ENCODE peak calls at places on chromosome 4, in eight cellular contexts. X is mesenchymal stem cell, V is RPMI7951, L is neural crest cell, N is NCI-H1930, C is PC-9, M is NCI-H1417 treated with DMSO at 0.1 percent for 48 hours, G is NCI-H69. O is an unnamed sample.

GRCh38 chr4:25068386-25068785 is 37.6 kb upstream of the LGI2 start:
- DNase-seq in X (no peak), V (no peak), L (no peak), N (no peak), C (no peak), M (no peak), G (peak; percentile 8), O (no peak)

GRCh38 chr4:14841801-14842748 is 160.2 kb upstream of the CPEB2 start:
- DNase-seq in X (peak; percentile 28), V (peak; percentile 44), L (no peak), N (no peak), C (no peak), M (no peak), G (peak; percentile 67), O (no peak)

GRCh38 chr4:186342582-186342981 is 76.6 kb downstream of the F11 start:
- DNase-seq in X (no peak), V (no peak), L (no peak), N (no peak), C (no peak), M (no peak), G (no peak), O (no peak)

GRCh38 chr4:10088135-10089010 is 28.2 kb downstream of the WDR1 start:
- DNase-seq in X (no peak), V (no peak), L (no peak), N (no peak), C (no peak), M (no peak), G (no peak), O (no peak)

GRCh38 chr4:157265281-157265680 is 44.8 kb downstream of the GRIA2 start:
- DNase-seq in X (no peak), V (no peak), L (no peak), N (no peak), C (no peak), M (no peak), G (peak; percentile 89), O (no peak)

GRCh38 chr4:3176625-3177229 is 72.2 kb upstream of the MSANTD1 start:
- DNase-seq in X (no peak), V (no peak), L (no peak), N (no peak), C (no peak), M (no peak), G (peak; percentile 91), O (no peak)

GRCh38 chr4:25703731-25704388 is 48.2 kb downstream of the SLC34A2 start:
- DNase-seq in X (no peak), V (peak; percentile 23), L (no peak), N (no peak), C (no peak), M (no peak), G (no peak), O (no peak)

GRCh38 chr4:7539659-7540058 is 104.9 kb upstream of the PSAPL1 start:
- DNase-seq in X (no peak), V (peak; percentile 79), L (peak; percentile 7), N (no peak), C (peak; percentile 56), M (no peak), G (peak; percentile 66), O (no peak)

GRCh38 chr4:5018603-5019002 is 655 bp downstream of the CYTL1 start:
- DNase-seq in X (no peak), V (no peak), L (no peak), N (no peak), C (no peak), M (no peak), G (no peak), O (no peak)

GRCh38 chr4:73187325-73187724 is 71.3 kb downstream of the ANKRD17 start:
- DNase-seq in X (peak; percentile 17), V (no peak), L (no peak), N (no peak), C (no peak), M (no peak), G (no peak), O (no peak)

GRCh38 chr4:110596431-110596830 is 26.4 kb downstream of the PITX2 start:
- DNase-seq in X (no peak), V (no peak), L (no peak), N (no peak), C (no peak), M (no peak), G (no peak), O (no peak)

GRCh38 chr4:16790508-16790907 is 107.9 kb downstream of the LDB2 start:
- DNase-seq in X (no peak), V (no peak), L (no peak), N (no peak), C (no peak), M (no peak), G (no peak), O (no peak)

GRCh38 chr4:9904976-9905587 is 116.2 kb downstream of the SLC2A9 start:
- DNase-seq in X (no peak), V (no peak), L (no peak), N (no peak), C (peak; percentile 46), M (no peak), G (peak; percentile 9), O (no peak)

GRCh38 chr4:183182873-183183725 is 84.0 kb downstream of the WWC2 start:
- DNase-seq in X (peak; percentile 92), V (peak; percentile 89), L (no peak), N (no peak), C (peak; percentile 84), M (no peak), G (peak; percentile 95), O (peak; percentile 67)

O was measured in ecto neural progenitor cell.